ENCODE peak calls at places on chromosomes 4 and X, in ten cellular contexts. G, Y, I, N, W, R, C, U, Z and P are unnamed samples.

GRCh38 chrX:20215565-20215964 is 51.1 kb downstream of the RPS6KA3 start:
- DNase-seq in G (no peak), Y (no peak), I (no peak), N (no peak), W (no peak), R (no peak), C (no peak), U (no peak), Z (no peak), P (no peak)

GRCh38 chr4:142777045-142777743 is 68.9 kb downstream of the INPP4B start:
- DNase-seq in G (no peak), Y (no peak), I (no peak), N (no peak), W (no peak), R (no peak), C (no peak), U (no peak), Z (no peak), P (no peak)

GRCh38 chrX:65671286-65671685 is 3.8 kb downstream of the MSN start:
- DNase-seq in G (no peak), Y (no peak), I (no peak), N (no peak), W (no peak), R (no peak), C (no peak), U (no peak), Z (no peak), P (no peak)

GRCh38 chrX:47283015-47283771 is 50.4 kb downstream of the USP11 start:
- DNase-seq in G (no peak), Y (peak; percentile 18), I (peak; percentile 8), N (no peak), W (no peak), R (peak; percentile 75), C (no peak), U (no peak), Z (peak; percentile 34), P (no peak)

GRCh38 chrX:13699183-13699826 is 10.4 kb downstream of the RAB9A start:
- DNase-seq in G (no peak), Y (no peak), I (peak; percentile 7), N (no peak), W (no peak), R (no peak), C (no peak), U (no peak), Z (peak; percentile 13), P (no peak)

GRCh38 chr4:111596491-111596890 is 548.8 kb upstream of the FAM241A start:
- DNase-seq in G (no peak), Y (no peak), I (no peak), N (no peak), W (no peak), R (no peak), C (no peak), U (no peak), Z (no peak), P (no peak)

GRCh38 chr4:164207460-164207859 is 546.5 kb upstream of the SMIM31 start:
- DNase-seq in G (no peak), Y (no peak), I (no peak), N (no peak), W (no peak), R (no peak), C (no peak), U (no peak), Z (no peak), P (no peak)

GRCh38 chr4:73620115-73620792 is at the start of gene RASSF6:
- DNase-seq in G (no peak), Y (peak; percentile 73), I (no peak), N (peak; percentile 88), W (no peak), R (no peak), C (no peak), U (peak; percentile 14), Z (peak; percentile 92), P (peak; percentile 93)

GRCh38 chr4:1084394-1084793 is 29.0 kb downstream of the RNF212 start:
- DNase-seq in G (no peak), Y (no peak), I (no peak), N (no peak), W (no peak), R (no peak), C (no peak), U (no peak), Z (no peak), P (no peak)

GRCh38 chrX:126855839-126856238 is 36.3 kb downstream of the PRR32 start:
- DNase-seq in G (no peak), Y (no peak), I (no peak), N (no peak), W (no peak), R (no peak), C (no peak), U (no peak), Z (no peak), P (no peak)

GRCh38 chrX:149628280-149628679 is 3.3 kb downstream of the TMEM185A start:
- DNase-seq in G (no peak), Y (no peak), I (no peak), N (no peak), W (no peak), R (no peak), C (no peak), U (no peak), Z (no peak), P (no peak)

GRCh38 chr4:154205471-154205870 is 286.1 kb downstream of the DCHS2 start:
- DNase-seq in G (no peak), Y (no peak), I (no peak), N (no peak), W (no peak), R (no peak), C (no peak), U (no peak), Z (no peak), P (no peak)

GRCh38 chr4:124060261-124060918 is 652.1 kb downstream of the ANKRD50 start:
- DNase-seq in G (no peak), Y (peak; percentile 53), I (peak; percentile 73), N (no peak), W (peak; percentile 58), R (peak; percentile 79), C (no peak), U (no peak), Z (peak; percentile 58), P (no peak)

DNA sequence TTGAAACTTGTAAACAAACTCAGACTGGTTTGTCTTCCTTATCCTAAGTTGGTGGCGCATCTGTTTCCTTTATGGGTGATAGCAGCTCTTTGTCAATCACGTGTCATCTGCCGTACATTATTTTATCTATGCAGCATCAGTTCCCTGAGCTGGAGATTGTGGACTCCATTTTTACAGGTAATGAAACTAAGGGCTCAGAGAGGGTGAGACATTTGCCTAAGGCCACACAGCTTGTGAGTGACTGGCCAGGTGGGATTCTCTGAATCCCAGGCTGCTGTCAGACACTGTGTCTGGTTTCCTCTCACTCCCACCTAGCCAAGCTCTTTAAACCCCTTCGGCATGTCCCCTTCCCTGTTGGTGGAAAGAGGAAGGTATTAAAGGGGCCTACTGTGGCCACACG is 41.7 kb upstream of the CLCN4 start:
- DNase-seq in G (no peak), Y (no peak), I (no peak), N (no peak), W (no peak), R (no peak), C (no peak), U (no peak), Z (no peak), P (no peak)
- H3K4me1 ChIP-seq in G (no peaks in the 10 kb centered on the region), Y (no peaks in the 10 kb centered on the region), I (peaks cover 26% of the 10 kb centered on the region), N (peaks cover 19% of the 10 kb centered on the region), W (no peaks in the 10 kb centered on the region), R (no peaks in the 10 kb centered on the region), C (peaks cover 19% of the 10 kb centered on the region), U (no peaks in the 10 kb centered on the region), Z (no peaks in the 10 kb centered on the region), P (no peaks in the 10 kb centered on the region)

GRCh38 chr4:119728185-119728584 is 99.6 kb upstream of the PDE5A start:
- DNase-seq in G (no peak), Y (no peak), I (no peak), N (no peak), W (no peak), R (no peak), C (no peak), U (no peak), Z (no peak), P (no peak)
- H3K4me1 ChIP-seq in G (no peaks in the 10 kb centered on the region), Y (no peaks in the 10 kb centered on the region), I (peaks cover 20% of the 10 kb centered on the region), N (peaks cover 16% of the 10 kb centered on the region), W (peaks cover 16% of the 10 kb centered on the region), R (no peaks in the 10 kb centered on the region), C (no peaks in the 10 kb centered on the region), U (no peaks in the 10 kb centered on the region), Z (peaks cover 30% of the 10 kb centered on the region), P (peaks cover 36% of the 10 kb centered on the region)

GRCh38 chr4:6938237-6938636 is 28.6 kb downstream of the TBC1D14 start:
- DNase-seq in G (no peak), Y (no peak), I (peak; percentile 42), N (peak; percentile 75), W (peak; percentile 88), R (no peak), C (no peak), U (no peak), Z (peak; percentile 70), P (peak; percentile 76)
- H3K4me1 ChIP-seq in G (peaks cover 2% of the 10 kb centered on the region), Y (peaks cover 7% of the 10 kb centered on the region), I (peaks cover 26% of the 10 kb centered on the region), N (peaks cover 56% of the 10 kb centered on the region), W (no peaks in the 10 kb centered on the region), R (no peaks in the 10 kb centered on the region), C (peaks cover 50% of the 10 kb centered on the region), U (peaks cover 31% of the 10 kb centered on the region), Z (peaks cover 2% of the 10 kb centered on the region), P (peaks cover 48% of the 10 kb centered on the region)

DNA sequence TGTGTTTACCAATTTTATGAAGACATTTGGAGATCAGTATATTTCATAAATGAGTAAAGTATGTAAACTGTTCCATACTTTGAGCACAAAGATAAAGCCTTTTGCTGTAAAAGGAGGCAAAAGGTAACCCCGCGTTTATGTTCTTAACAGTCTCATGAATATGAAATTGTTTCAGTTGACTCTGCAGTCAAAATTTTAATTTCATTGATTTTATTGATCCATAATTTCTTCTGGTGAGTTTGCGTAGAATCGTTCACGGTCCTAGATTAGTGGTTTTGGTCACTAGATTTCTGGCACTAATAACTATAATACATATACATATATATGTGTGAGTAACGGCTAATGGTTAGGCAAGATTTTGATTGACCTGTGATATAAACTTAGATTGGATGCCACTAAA is 1.9 kb downstream of the FMR1 start:
- DNase-seq in G (no peak), Y (no peak), I (no peak), N (no peak), W (no peak), R (no peak), C (no peak), U (no peak), Z (no peak), P (no peak)
- H3K4me1 ChIP-seq in G (no peaks in the 10 kb centered on the region), Y (no peaks in the 10 kb centered on the region), I (peaks cover 27% of the 10 kb centered on the region), N (peaks cover 24% of the 10 kb centered on the region), W (no peaks in the 10 kb centered on the region), R (peaks cover 3% of the 10 kb centered on the region), C (peaks cover 38% of the 10 kb centered on the region), U (peaks cover 3% of the 10 kb centered on the region), Z (no peaks in the 10 kb centered on the region), P (no peaks in the 10 kb centered on the region)